ENCODE peak calls at places on chromosomes 7 and 10, in eight cellular contexts. Q is stimulated activated CD4-positive, alpha-beta T cell treated with anti-CD3 and anti-CD28 coated beads, Interleukin-1b, Interleukin-23, amount 100 ng/mL, for 1 hour; K is A549; X is activated gamma-delta T cell; P is HuH-7.5; A is Calu3; B is non-pigmented ciliary epithelial cell; N is fibroblast of mammary gland. U is an unnamed sample.

GRCh38 chr7:115183431-115184057 is 261.6 kb downstream of the MDFIC start:
- DNase-seq in K (no peak), N (no peak), P (no peak), A (no peak), B (peak), Q (no peak), X (no peak), U (peak)

GRCh38 chr7:50145801-50146338 is 52.8 kb upstream of the ZPBP start:
- DNase-seq in Q (no peak), P (no peak), A (no peak), B (no peak), N (no peak), K (no peak), X (no peak), U (no peak)

GRCh38 chr7:151451156-151451555 is 11.2 kb upstream of the CRYGN start:
- DNase-seq in K (no peak), N (no peak), A (no peak), B (no peak), P (no peak), Q (no peak), X (no peak), U (no peak)

GRCh38 chr10:35422236-35422635 is 85.9 kb downstream of the CCNY start:
- DNase-seq in Q (no peak), K (no peak), X (no peak), B (no peak), P (no peak), N (peak), A (no peak), U (peak)

GRCh38 chr10:19169684-19170083 is 121.1 kb downstream of the MALRD1 start:
- DNase-seq in A (no peak), Q (no peak), X (no peak), P (no peak), B (no peak), K (no peak), N (no peak), U (peak)

GRCh38 chr10:20682782-20683181 is 214.3 kb downstream of the NEBL start:
- DNase-seq in X (no peak), K (no peak), N (no peak), B (no peak), Q (no peak), P (no peak), A (no peak), U (no peak)

GRCh38 chr10:4086041-4086886 is 301.3 kb upstream of the KLF6 start:
- DNase-seq in N (no peak), K (no peak), X (no peak), B (no peak), P (no peak), Q (no peak), A (no peak), U (no peak)

GRCh38 chr10:90417466-90418210 is 440.2 kb downstream of the HTR7 start:
- DNase-seq in Q (no peak), K (no peak), A (no peak), P (no peak), B (no peak), N (peak), X (no peak), U (no peak)

GRCh38 chr10:60943372-60944158 is 420 bp downstream of the RHOBTB1 start:
- DNase-seq in Q (no peak), N (peak), P (peak), B (no peak), X (no peak), K (peak), A (peak), U (peak)

GRCh38 chr7:130070900-130071622 is 727 bp downstream of the KLHDC10 start:
- DNase-seq in A (no peak), X (no peak), P (no peak), Q (no peak), K (peak), B (no peak), N (no peak), U (peak)

GRCh38 chr10:71528371-71529202 is 131.9 kb downstream of the CDH23 start:
- DNase-seq in P (no peak), B (no peak), K (no peak), Q (no peak), X (no peak), N (no peak), A (no peak), U (no peak)

GRCh38 chr7:2306688-2307087 is 7.6 kb downstream of the SNX8 start:
- DNase-seq in N (no peak), P (peak), B (no peak), Q (no peak), A (no peak), X (no peak), K (no peak), U (no peak)

GRCh38 chr10:123007558-123008378 is 827 bp downstream of the IKZF5 start:
- DNase-seq in N (peak), A (peak), K (peak), B (peak), P (peak), X (no peak), Q (peak), U (peak)

GRCh38 chr10:102514487-102515311 is 10.9 kb downstream of the SUFU start:
- DNase-seq in X (no peak), A (no peak), K (no peak), B (no peak), N (no peak), P (no peak), Q (no peak), U (peak)

GRCh38 chr10:70774810-70775678 is 10.1 kb downstream of the TBATA start:
- DNase-seq in Q (no peak), K (no peak), A (no peak), X (no peak), P (no peak), B (no peak), N (no peak), U (no peak)

GRCh38 chr10:118873080-118873737 is 118.4 kb upstream of the CACUL1 start:
- DNase-seq in A (no peak), X (no peak), P (no peak), N (peak), K (no peak), B (no peak), Q (no peak), U (peak)

GRCh38 chr10:15228426-15228825 is 59.9 kb upstream of the NMT2 start:
- DNase-seq in X (no peak), B (no peak), A (no peak), N (no peak), P (no peak), Q (no peak), K (no peak), U (no peak)

GRCh38 chr7:137538361-137538762 is 194.8 kb upstream of the PTN start:
- DNase-seq in X (no peak), A (no peak), Q (no peak), P (no peak), B (peak), K (no peak), N (peak), U (no peak)

GRCh38 chr10:28939352-28940157 is 262.2 kb downstream of the BAMBI start:
- DNase-seq in B (peak), Q (no peak), X (no peak), P (peak), N (peak), A (peak), K (peak), U (no peak)

GRCh38 chr10:23203369-23204325 is 11.5 kb downstream of the PTF1A start:
- DNase-seq in K (no peak), A (no peak), Q (no peak), P (no peak), B (no peak), N (no peak), X (no peak), U (no peak)

GRCh38 chr7:127566242-127566641 is 19.2 kb downstream of the GCC1 start:
- DNase-seq in Q (no peak), B (no peak), P (no peak), K (no peak), X (no peak), A (no peak), N (no peak), U (no peak)

GRCh38 chr10:12511651-12512050 is 162.3 kb downstream of the CAMK1D start:
- DNase-seq in Q (no peak), N (no peak), B (no peak), X (no peak), A (no peak), P (no peak), K (no peak), U (no peak)

GRCh38 chr7:113548561-113548960 is 370.2 kb downstream of the PPP1R3A start:
- DNase-seq in X (no peak), K (no peak), P (no peak), B (no peak), Q (no peak), N (peak), A (no peak), U (no peak)

GRCh38 chr10:108629843-108630242 is 1293.5 kb downstream of the XPNPEP1 start:
- DNase-seq in X (no peak), P (peak), K (no peak), A (no peak), N (peak), B (no peak), Q (no peak), U (no peak)

GRCh38 chr10:5551531-5552375 is 27.0 kb downstream of the CALML3 start:
- DNase-seq in Q (peak), P (no peak), X (no peak), A (peak), B (no peak), K (no peak), N (no peak), U (peak)

GRCh38 chr10:3749011-3749410 is 36.0 kb downstream of the KLF6 start:
- DNase-seq in P (no peak), B (no peak), X (no peak), Q (no peak), A (no peak), N (no peak), K (no peak), U (no peak)

GRCh38 chr10:114576716-114577115 is 81.4 kb downstream of the ABLIM1 start:
- DNase-seq in N (no peak), Q (no peak), X (no peak), K (no peak), P (no peak), A (no peak), B (no peak), U (no peak)

GRCh38 chr7:159023746-159024145 is 120.9 kb downstream of the VIPR2 start:
- DNase-seq in A (no peak), B (no peak), P (no peak), K (no peak), N (no peak), X (no peak), Q (no peak), U (no peak)

GRCh38 chr10:77628906-77629730 is 8.5 kb downstream of the KCNMA1 start:
- DNase-seq in P (no peak), X (no peak), K (no peak), A (no peak), N (no peak), Q (no peak), B (no peak), U (no peak)

GRCh38 chr7:157669768-157670345 is 333.1 kb downstream of the DNAJB6 start:
- DNase-seq in X (no peak), Q (no peak), K (no peak), B (no peak), P (no peak), A (no peak), N (no peak), U (no peak)

GRCh38 chr7:102992820-102993531 is 80.2 kb downstream of the LRRC17 start:
- DNase-seq in Q (no peak), X (no peak), K (no peak), P (peak), N (peak), A (peak), B (peak), U (peak)

GRCh38 chr7:157477550-157478212 is 140.9 kb downstream of the DNAJB6 start:
- DNase-seq in K (no peak), X (no peak), Q (no peak), N (no peak), B (no peak), P (no peak), A (no peak), U (no peak)

GRCh38 chr7:55515569-55516279 is 56.6 kb downstream of the VOPP1 start:
- DNase-seq in K (no peak), X (no peak), P (no peak), B (no peak), Q (no peak), N (no peak), A (no peak), U (no peak)

GRCh38 chr7:25913574-25914224 is 238.3 kb upstream of the NFE2L3 start:
- DNase-seq in A (no peak), K (no peak), Q (no peak), B (no peak), X (no peak), P (no peak), N (no peak), U (no peak)

GRCh38 chr10:129768437-129769355 is 195.4 kb downstream of the EBF3 start:
- DNase-seq in X (no peak), A (no peak), K (no peak), Q (no peak), N (no peak), P (no peak), B (no peak), U (no peak)

GRCh38 chr10:64396105-64396504 is 874.9 kb downstream of the REEP3 start:
- DNase-seq in N (peak), Q (no peak), K (no peak), P (no peak), A (no peak), X (no peak), B (peak), U (peak)

U was measured in ACHN.